ENCODE peak calls at places on chromosomes 3 and 15, in six cellular contexts. One of them, this sample, is unnamed.

GRCh38 chr3:57876632-57877031 is 120.5 kb downstream of the SLMAP start:
- DNase-seq in OCI-LY7: no peak
- DNase-seq in type B pancreatic cell: no peak
- DNase-seq in neural progenitor cell: no peak
- DNase-seq in kidney epithelial cell: no peak
- DNase-seq in kidney: no peak
- DNase-seq in this sample: no peak

GRCh38 chr3:8460050-8460708 is 41.4 kb upstream of the LMCD1 start:
- DNase-seq in OCI-LY7: no peak
- DNase-seq in type B pancreatic cell: no peak
- DNase-seq in neural progenitor cell: no peak
- DNase-seq in kidney epithelial cell: no peak
- DNase-seq in kidney: no peak
- DNase-seq in this sample: no peak

GRCh38 chr3:134879991-134880390 is 84.9 kb downstream of the EPHB1 start:
- DNase-seq in OCI-LY7: no peak
- DNase-seq in type B pancreatic cell: no peak
- DNase-seq in neural progenitor cell: no peak
- DNase-seq in kidney epithelial cell: no peak
- DNase-seq in kidney: no peak
- DNase-seq in this sample: no peak

GRCh38 chr3:132545471-132545870 is 51.6 kb upstream of the ACKR4 start:
- DNase-seq in OCI-LY7: no peak
- DNase-seq in type B pancreatic cell: no peak
- DNase-seq in neural progenitor cell: no peak
- DNase-seq in kidney epithelial cell: no peak
- DNase-seq in kidney: no peak
- DNase-seq in this sample: no peak

GRCh38 chr15:67146875-67147381 is 81.5 kb downstream of the SMAD3 start:
- DNase-seq in OCI-LY7: no peak
- DNase-seq in type B pancreatic cell: no peak
- DNase-seq in neural progenitor cell: peak
- DNase-seq in kidney epithelial cell: no peak
- DNase-seq in kidney: no peak
- DNase-seq in this sample: no peak

GRCh38 chr3:10492351-10493201 is 12.8 kb downstream of the ATP2B2 start:
- DNase-seq in OCI-LY7: no peak
- DNase-seq in type B pancreatic cell: no peak
- DNase-seq in neural progenitor cell: no peak
- DNase-seq in kidney epithelial cell: no peak
- DNase-seq in kidney: no peak
- DNase-seq in this sample: no peak

GRCh38 chr15:29749365-29750086 is 72.7 kb downstream of the TJP1 start:
- DNase-seq in OCI-LY7: no peak
- DNase-seq in type B pancreatic cell: no peak
- DNase-seq in neural progenitor cell: no peak
- DNase-seq in kidney epithelial cell: no peak
- DNase-seq in kidney: no peak
- DNase-seq in this sample: no peak

GRCh38 chr15:88378259-88378658 is 88.9 kb downstream of the MRPL46 start:
- DNase-seq in OCI-LY7: no peak
- DNase-seq in type B pancreatic cell: no peak
- DNase-seq in neural progenitor cell: no peak
- DNase-seq in kidney epithelial cell: peak
- DNase-seq in kidney: no peak
- DNase-seq in this sample: no peak

GRCh38 chr3:145286937-145287336 is 874.0 kb downstream of the PLOD2 start:
- DNase-seq in OCI-LY7: no peak
- DNase-seq in type B pancreatic cell: no peak
- DNase-seq in neural progenitor cell: no peak
- DNase-seq in kidney epithelial cell: no peak
- DNase-seq in kidney: no peak
- DNase-seq in this sample: no peak

GRCh38 chr15:77716632-77717343 is 84.1 kb upstream of the LINGO1 start:
- DNase-seq in OCI-LY7: no peak
- DNase-seq in type B pancreatic cell: no peak
- DNase-seq in neural progenitor cell: no peak
- DNase-seq in kidney epithelial cell: no peak
- DNase-seq in kidney: no peak
- DNase-seq in this sample: no peak

GRCh38 chr3:102400142-102400541 is 34.7 kb upstream of the ZPLD1 start:
- DNase-seq in OCI-LY7: no peak
- DNase-seq in type B pancreatic cell: no peak
- DNase-seq in neural progenitor cell: no peak
- DNase-seq in kidney epithelial cell: peak
- DNase-seq in kidney: no peak
- DNase-seq in this sample: no peak

GRCh38 chr3:190486201-190486865 is 27.6 kb upstream of the IL1RAP start:
- DNase-seq in OCI-LY7: no peak
- DNase-seq in type B pancreatic cell: no peak
- DNase-seq in neural progenitor cell: no peak
- DNase-seq in kidney epithelial cell: no peak
- DNase-seq in kidney: no peak
- DNase-seq in this sample: no peak

GRCh38 chr3:104190681-104191080 is 1176.0 kb upstream of the ALCAM start:
- DNase-seq in OCI-LY7: no peak
- DNase-seq in type B pancreatic cell: no peak
- DNase-seq in neural progenitor cell: peak
- DNase-seq in kidney epithelial cell: no peak
- DNase-seq in kidney: no peak
- DNase-seq in this sample: no peak

GRCh38 chr3:79367066-79367465 is 400.7 kb downstream of the ROBO1 start:
- DNase-seq in OCI-LY7: no peak
- DNase-seq in type B pancreatic cell: no peak
- DNase-seq in neural progenitor cell: no peak
- DNase-seq in kidney epithelial cell: peak
- DNase-seq in kidney: no peak
- DNase-seq in this sample: no peak

GRCh38 chr3:153165211-153165815 is 3.3 kb downstream of the RAP2B start:
- DNase-seq in OCI-LY7: peak
- DNase-seq in type B pancreatic cell: no peak
- DNase-seq in neural progenitor cell: no peak
- DNase-seq in kidney epithelial cell: no peak
- DNase-seq in kidney: no peak
- DNase-seq in this sample: no peak

GRCh38 chr15:67074886-67075229 is 9.5 kb downstream of the SMAD3 start:
- DNase-seq in OCI-LY7: no peak
- DNase-seq in type B pancreatic cell: no peak
- DNase-seq in neural progenitor cell: no peak
- DNase-seq in kidney epithelial cell: no peak
- DNase-seq in kidney: no peak
- DNase-seq in this sample: no peak

GRCh38 chr3:23035927-23036640 is 167.0 kb upstream of the UBE2E2 start:
- DNase-seq in OCI-LY7: peak
- DNase-seq in type B pancreatic cell: no peak
- DNase-seq in neural progenitor cell: peak
- DNase-seq in kidney epithelial cell: no peak
- DNase-seq in kidney: no peak
- DNase-seq in this sample: peak

GRCh38 chr3:155185623-155186022 is 105.5 kb downstream of the MME start:
- DNase-seq in OCI-LY7: no peak
- DNase-seq in type B pancreatic cell: no peak
- DNase-seq in neural progenitor cell: no peak
- DNase-seq in kidney epithelial cell: no peak
- DNase-seq in kidney: no peak
- DNase-seq in this sample: no peak

GRCh38 chr3:181773921-181774320 is 62.2 kb downstream of the SOX2 start:
- DNase-seq in OCI-LY7: no peak
- DNase-seq in type B pancreatic cell: no peak
- DNase-seq in neural progenitor cell: no peak
- DNase-seq in kidney epithelial cell: no peak
- DNase-seq in kidney: no peak
- DNase-seq in this sample: no peak

GRCh38 chr15:44728576-44729393 is 7.5 kb upstream of the TRIM69 start:
- DNase-seq in OCI-LY7: peak
- DNase-seq in type B pancreatic cell: peak
- DNase-seq in neural progenitor cell: peak
- DNase-seq in kidney epithelial cell: peak
- DNase-seq in kidney: peak
- DNase-seq in this sample: peak

GRCh38 chr15:85041230-85041629 is 59.6 kb downstream of the PDE8A start:
- DNase-seq in OCI-LY7: no peak
- DNase-seq in type B pancreatic cell: no peak
- DNase-seq in neural progenitor cell: no peak
- DNase-seq in kidney epithelial cell: no peak
- DNase-seq in kidney: no peak
- DNase-seq in this sample: no peak

GRCh38 chr15:83111149-83111548 is 3.7 kb downstream of the TM6SF1 start:
- DNase-seq in OCI-LY7: no peak
- DNase-seq in type B pancreatic cell: no peak
- DNase-seq in neural progenitor cell: no peak
- DNase-seq in kidney epithelial cell: no peak
- DNase-seq in kidney: no peak
- DNase-seq in this sample: no peak

GRCh38 chr15:77738441-77739437 is 106.0 kb upstream of the LINGO1 start:
- DNase-seq in OCI-LY7: no peak
- DNase-seq in type B pancreatic cell: no peak
- DNase-seq in neural progenitor cell: peak
- DNase-seq in kidney epithelial cell: no peak
- DNase-seq in kidney: no peak
- DNase-seq in this sample: no peak

GRCh38 chr15:98648654-98649537 is 557 bp downstream of the IGF1R start:
- DNase-seq in OCI-LY7: peak
- DNase-seq in type B pancreatic cell: no peak
- DNase-seq in neural progenitor cell: peak
- DNase-seq in kidney epithelial cell: no peak
- DNase-seq in kidney: peak
- DNase-seq in this sample: peak

GRCh38 chr15:85305050-85305449 is 75.4 kb upstream of the AKAP13 start:
- DNase-seq in OCI-LY7: no peak
- DNase-seq in type B pancreatic cell: no peak
- DNase-seq in neural progenitor cell: no peak
- DNase-seq in kidney epithelial cell: no peak
- DNase-seq in kidney: no peak
- DNase-seq in this sample: no peak

GRCh38 chr15:92376109-92376508 is 17.6 kb upstream of the ST8SIA2 start:
- DNase-seq in OCI-LY7: no peak
- DNase-seq in type B pancreatic cell: no peak
- DNase-seq in neural progenitor cell: no peak
- DNase-seq in kidney epithelial cell: no peak
- DNase-seq in kidney: no peak
- DNase-seq in this sample: no peak

GRCh38 chr15:92375057-92375456 is 18.6 kb upstream of the ST8SIA2 start:
- DNase-seq in OCI-LY7: no peak
- DNase-seq in type B pancreatic cell: no peak
- DNase-seq in neural progenitor cell: no peak
- DNase-seq in kidney epithelial cell: no peak
- DNase-seq in kidney: no peak
- DNase-seq in this sample: no peak

GRCh38 chr15:92377083-92377789 is 16.4 kb upstream of the ST8SIA2 start:
- DNase-seq in OCI-LY7: no peak
- DNase-seq in type B pancreatic cell: no peak
- DNase-seq in neural progenitor cell: no peak
- DNase-seq in kidney epithelial cell: no peak
- DNase-seq in kidney: no peak
- DNase-seq in this sample: no peak
- TF ChIP-seq CTCF in OCI-LY7: no peak
- TF ChIP-seq CTCF in type B pancreatic cell: no peak
- TF ChIP-seq CTCF in neural progenitor cell: no peak
- TF ChIP-seq CTCF in kidney epithelial cell: no peak
- TF ChIP-seq CTCF in kidney: no peak
- TF ChIP-seq CTCF in this sample: no peak

DNA sequence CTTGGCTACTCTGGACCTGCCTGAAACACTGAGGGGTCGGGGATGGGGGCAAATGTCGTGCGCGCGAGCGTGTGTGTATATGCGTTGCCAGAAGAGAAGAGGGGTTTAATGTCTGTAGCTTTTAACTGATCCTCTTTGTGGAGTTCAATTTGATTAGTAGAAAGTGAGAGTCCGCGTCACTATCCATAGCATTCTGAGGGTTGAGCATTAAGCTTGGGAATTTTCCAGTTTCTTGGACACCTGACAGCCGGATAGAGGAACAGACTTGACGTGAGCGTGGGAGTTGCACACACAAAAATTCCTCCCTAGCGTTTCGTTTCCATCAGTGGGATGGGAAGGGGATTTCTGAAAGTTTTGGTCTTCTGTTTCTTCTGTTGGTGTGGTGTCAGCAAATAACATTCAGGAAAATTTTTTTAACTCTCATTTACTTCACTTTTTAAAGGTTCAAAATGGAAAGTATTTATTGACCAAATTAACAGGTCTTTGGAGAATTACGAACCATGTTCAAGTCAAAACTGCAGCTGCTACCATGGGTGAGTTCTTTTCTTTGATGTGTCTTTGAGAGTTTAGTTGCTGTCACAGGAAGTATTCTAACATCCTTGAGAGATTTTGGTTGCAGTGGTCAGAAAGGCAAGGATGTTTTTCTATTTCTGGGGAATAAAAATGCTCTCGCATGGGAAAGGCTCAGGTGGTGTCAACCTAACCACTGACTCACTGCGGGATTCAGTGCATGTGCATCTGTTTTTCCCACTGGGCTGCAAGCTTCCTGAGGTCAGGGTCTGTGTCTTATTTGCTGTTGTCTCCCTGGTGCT is 821 bp downstream of the POGLUT1 start:
- DNase-seq in OCI-LY7: peak
- DNase-seq in type B pancreatic cell: no peak
- DNase-seq in neural progenitor cell: no peak
- DNase-seq in kidney epithelial cell: no peak
- DNase-seq in kidney: no peak
- DNase-seq in this sample: no peak
- TF ChIP-seq CTCF in OCI-LY7: no peak
- TF ChIP-seq CTCF in type B pancreatic cell: no peak
- TF ChIP-seq CTCF in neural progenitor cell: no peak
- TF ChIP-seq CTCF in kidney epithelial cell: no peak
- TF ChIP-seq CTCF in kidney: no peak
- TF ChIP-seq CTCF in this sample: no peak

DNA sequence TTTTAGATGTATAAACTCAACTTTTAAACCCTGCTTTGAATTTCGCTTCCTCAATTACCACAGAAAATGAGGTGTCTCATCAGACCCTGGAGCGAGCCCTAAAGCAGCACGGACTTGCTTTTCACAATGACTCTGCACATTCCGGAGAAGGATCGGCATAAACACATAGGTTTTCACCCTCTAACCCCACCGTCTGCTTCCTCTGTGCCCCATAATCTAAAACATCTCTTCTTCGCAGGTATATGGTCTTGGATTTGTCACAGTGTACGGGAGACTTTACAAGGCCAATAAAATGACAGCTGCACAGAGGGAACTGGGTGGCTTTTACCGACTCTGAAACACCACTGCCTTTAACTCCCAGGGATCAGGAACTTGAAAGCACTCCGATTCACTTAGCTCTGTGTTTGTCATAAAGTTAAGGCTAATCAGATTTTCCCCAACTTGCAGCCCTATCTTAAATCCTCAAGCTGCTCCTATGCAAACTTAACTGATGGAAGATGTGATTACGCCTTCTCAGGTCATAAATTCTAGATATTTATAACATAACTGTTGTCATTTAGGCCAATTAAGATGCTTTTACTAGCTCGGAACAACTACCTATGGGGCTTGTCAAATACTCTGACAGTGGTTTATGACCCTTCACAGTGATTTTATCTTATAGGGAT is 133.4 kb upstream of the WNT5A start:
- DNase-seq in OCI-LY7: no peak
- DNase-seq in type B pancreatic cell: no peak
- DNase-seq in neural progenitor cell: no peak
- DNase-seq in kidney epithelial cell: no peak
- DNase-seq in kidney: no peak
- DNase-seq in this sample: no peak
- TF ChIP-seq CTCF in OCI-LY7: no peak
- TF ChIP-seq CTCF in type B pancreatic cell: no peak
- TF ChIP-seq CTCF in neural progenitor cell: no peak
- TF ChIP-seq CTCF in kidney epithelial cell: no peak
- TF ChIP-seq CTCF in kidney: no peak
- TF ChIP-seq CTCF in this sample: no peak

GRCh38 chr15:33623010-33623409 is 312.2 kb downstream of the RYR3 start:
- DNase-seq in OCI-LY7: peak
- DNase-seq in type B pancreatic cell: no peak
- DNase-seq in neural progenitor cell: peak
- DNase-seq in kidney epithelial cell: no peak
- DNase-seq in kidney: no peak
- DNase-seq in this sample: no peak
- TF ChIP-seq CTCF in OCI-LY7: peak
- TF ChIP-seq CTCF in type B pancreatic cell: peak
- TF ChIP-seq CTCF in neural progenitor cell: peak
- TF ChIP-seq CTCF in kidney epithelial cell: no peak
- TF ChIP-seq CTCF in kidney: no peak
- TF ChIP-seq CTCF in this sample: peak

This sample was measured in nephron progenitor cell.